ENCODE peak calls at places on chromosome 1, in six cellular contexts. N is WTC11, P is A549, Q is K562, B is H1, V is HepG2. G is an unnamed sample.

GRCh38 chr1:154220970-154221814 is 437 bp downstream of the UBAP2L start:
- DNase-seq in V (no peak), P (peak; percentile 59), N (peak; percentile 58), Q (peak; percentile 83), B (peak; percentile 59), G (peak; percentile 32)

GRCh38 chr1:186620951-186621350 is 59.3 kb downstream of the PTGS2 start:
- DNase-seq in Q (no peak), B (no peak), V (no peak), N (no peak), P (no peak), G (no peak)

GRCh38 chr1:169368406-169368769 is 393 bp downstream of the BLZF1 start:
- DNase-seq in V (peak; percentile 2), B (no peak), P (no peak), Q (peak; percentile 29), N (no peak), G (peak; percentile 51)

GRCh38 chr1:92858564-92859399 is 26.9 kb downstream of the RPL5 start:
- DNase-seq in B (no peak), V (peak; percentile 84), N (peak; percentile 41), Q (peak; percentile 73), P (peak; percentile 72), G (peak; percentile 81)

GRCh38 chr1:24535021-24535424 is 20.9 kb upstream of the NCMAP start:
- DNase-seq in B (no peak), P (no peak), Q (no peak), V (no peak), N (peak; percentile 26), G (no peak)

GRCh38 chr1:51154776-51155175 is 52.7 kb downstream of the C1orf185 start:
- DNase-seq in N (no peak), Q (no peak), V (no peak), B (no peak), P (no peak), G (no peak)

GRCh38 chr1:197919523-197920301 is 2.5 kb downstream of the LHX9 start:
- DNase-seq in P (no peak), V (no peak), Q (no peak), N (no peak), B (peak; percentile 73), G (peak; percentile 16)

GRCh38 chr1:207997486-207998268 is 86.8 kb upstream of the CD34 start:
- DNase-seq in Q (peak; percentile 75), B (peak; percentile 72), V (peak; percentile 52), P (peak; percentile 69), N (peak; percentile 75), G (peak; percentile 75)

GRCh38 chr1:56758135-56758534 is 61.1 kb downstream of the FYB2 start:
- DNase-seq in V (peak; percentile 42), Q (no peak), N (peak; percentile 45), B (peak; percentile 47), P (peak; percentile 5), G (no peak)

GRCh38 chr1:18919174-18919905 is 17.0 kb upstream of the ALDH4A1 start:
- DNase-seq in B (no peak), N (no peak), Q (no peak), P (no peak), V (no peak), G (no peak)

GRCh38 chr1:16139473-16139962 is 16.4 kb downstream of the EPHA2 start:
- DNase-seq in N (no peak), Q (no peak), V (no peak), P (peak; percentile 57), B (no peak), G (peak; percentile 60)

GRCh38 chr1:216723274-216723780 is at the start of gene ESRRG:
- DNase-seq in B (peak; percentile 80), Q (no peak), V (peak; percentile 1), N (peak; percentile 79), P (no peak), G (no peak)

GRCh38 chr1:111920221-111921024 is 69.0 kb downstream of the KCND3 start:
- DNase-seq in B (no peak), N (no peak), V (no peak), P (peak; percentile 35), Q (no peak), G (no peak)

GRCh38 chr1:41161851-41162250 is 80.3 kb downstream of the SCMH1 start:
- DNase-seq in P (no peak), V (no peak), B (no peak), N (no peak), Q (no peak), G (no peak)

GRCh38 chr1:15799928-15800835 is 7.3 kb downstream of the UQCRHL start:
- DNase-seq in Q (peak; percentile 87), P (peak; percentile 97), N (peak; percentile 37), V (peak; percentile 98), B (peak; percentile 62), G (peak; percentile 28)

GRCh38 chr1:46370214-46370633 is 23.9 kb upstream of the FAAH start:
- DNase-seq in Q (peak; percentile 63), V (no peak), B (no peak), N (no peak), P (no peak), G (no peak)

GRCh38 chr1:110916669-110917306 is 43.8 kb downstream of the CD53 start:
- DNase-seq in Q (peak; percentile 72), V (peak; percentile 2), B (no peak), N (no peak), P (peak; percentile 74), G (peak; percentile 3)

GRCh38 chr1:182015360-182015759 is 46.2 kb downstream of the ZNF648 start:
- DNase-seq in Q (no peak), V (no peak), B (no peak), N (no peak), P (peak; percentile 25), G (no peak)

GRCh38 chr1:183480971-183481431 is 8.7 kb downstream of the SMG7 start:
- DNase-seq in Q (no peak), P (no peak), N (no peak), V (no peak), B (no peak), G (peak; percentile 51)

GRCh38 chr1:185046639-185047038 is 1.3 kb downstream of the RNF2 start:
- DNase-seq in Q (no peak), N (no peak), B (no peak), V (no peak), P (no peak), G (no peak)

GRCh38 chr1:8218351-8219092 is 99.4 kb upstream of the SLC45A1 start:
- DNase-seq in V (no peak), N (no peak), B (no peak), P (no peak), Q (no peak), G (no peak)

GRCh38 chr1:50981741-50982140 is 11.7 kb downstream of the CDKN2C start:
- DNase-seq in N (no peak), V (no peak), P (no peak), B (no peak), Q (no peak), G (no peak)

GRCh38 chr1:30677471-30677870 is 45.9 kb downstream of the MATN1 start:
- DNase-seq in P (no peak), N (no peak), Q (no peak), B (no peak), V (no peak), G (peak; percentile 6)

GRCh38 chr1:42962641-42963377 is 4.1 kb upstream of the SLC2A1 start:
- DNase-seq in B (peak; percentile 70), N (peak; percentile 85), Q (peak; percentile 85), P (peak; percentile 80), V (peak; percentile 61), G (no peak)

GRCh38 chr1:119006406-119007279 is 18.5 kb upstream of the TBX15 start:
- DNase-seq in B (peak; percentile 66), Q (no peak), V (no peak), N (peak; percentile 48), P (no peak), G (no peak)

GRCh38 chr1:100523038-100523649 is 14.8 kb upstream of the GPR88 start:
- DNase-seq in P (no peak), N (no peak), V (no peak), Q (no peak), B (no peak), G (no peak)

GRCh38 chr1:193974286-193974798 is 787.9 kb upstream of the B3GALT2 start:
- DNase-seq in B (no peak), P (no peak), V (no peak), Q (no peak), N (no peak), G (no peak)

GRCh38 chr1:221837886-221838285 is 96.0 kb upstream of the DUSP10 start:
- DNase-seq in V (no peak), N (no peak), Q (no peak), P (no peak), B (no peak), G (no peak)

GRCh38 chr1:221839321-221839720 is 97.4 kb upstream of the DUSP10 start:
- DNase-seq in Q (no peak), B (no peak), V (no peak), N (no peak), P (no peak), G (no peak)

GRCh38 chr1:221832617-221833016 is 90.7 kb upstream of the DUSP10 start:
- DNase-seq in P (no peak), B (no peak), Q (no peak), N (no peak), V (no peak), G (peak; percentile 88)

GRCh38 chr1:221832151-221832550 is 90.3 kb upstream of the DUSP10 start:
- DNase-seq in V (no peak), N (no peak), Q (no peak), B (no peak), P (no peak), G (no peak)

GRCh38 chr1:221834698-221835538 is 93.0 kb upstream of the DUSP10 start:
- DNase-seq in N (no peak), V (peak; percentile 13), B (no peak), P (no peak), Q (no peak), G (no peak)
- TF ChIP-seq JUN in N (no peak), V (no peak), B (no peak), P (no peak), Q (no peak), G (no peak)

DNA sequence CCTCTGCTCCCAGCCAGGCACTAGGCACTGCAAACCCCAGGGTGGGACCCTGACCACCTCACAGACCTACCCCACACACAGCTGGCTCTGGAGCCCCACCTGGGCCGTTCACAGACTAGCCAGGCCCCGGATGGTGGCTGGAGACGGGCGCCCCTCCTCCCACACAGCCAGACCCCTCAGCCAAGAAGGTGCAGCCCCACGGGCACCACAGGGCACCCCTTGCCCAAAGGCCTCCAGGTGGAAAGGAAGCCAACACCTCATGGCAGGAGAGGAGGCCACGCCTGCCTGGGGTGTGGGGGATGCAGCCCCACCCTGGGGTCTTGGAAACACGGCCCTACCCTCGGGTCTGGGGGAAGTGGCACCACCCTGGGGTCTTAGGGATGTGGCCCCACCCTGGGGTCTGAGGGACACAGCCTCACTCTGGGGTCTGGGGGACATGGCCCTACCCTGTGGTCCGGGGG is 44.6 kb downstream of the WNT9A start:
- DNase-seq in V (no peak), N (no peak), B (no peak), P (no peak), Q (no peak), G (no peak)
- TF ChIP-seq JUN in V (no peak), N (no peak), B (no peak), P (no peak), Q (no peak), G (no peak)

GRCh38 chr1:151986501-151987190 is 7.0 kb downstream of the S100A10 start:
- DNase-seq in B (no peak), N (no peak), Q (no peak), P (no peak), V (no peak), G (no peak)
- TF ChIP-seq JUN in B (peak; percentile 54), N (no peak), Q (no peak), P (no peak), V (no peak), G (no peak)

GRCh38 chr1:29029652-29030051 is 94.1 kb downstream of the TMEM200B start:
- DNase-seq in P (no peak), Q (no peak), B (no peak), V (no peak), N (no peak), G (no peak)

GRCh38 chr1:29032839-29033238 is 90.9 kb downstream of the TMEM200B start:
- DNase-seq in N (no peak), Q (peak; percentile 62), P (no peak), V (no peak), B (no peak), G (peak; percentile 77)

GRCh38 chr1:29033829-29034466 is 89.8 kb downstream of the TMEM200B start:
- DNase-seq in N (no peak), Q (peak; percentile 50), P (peak; percentile 46), B (no peak), V (peak; percentile 50), G (peak; percentile 75)
- TF ChIP-seq JUN in N (no peak), Q (no peak), P (no peak), B (no peak), V (no peak), G (no peak)